ENCODE peak calls at places on chromosomes 7 and 10, in nine cellular contexts. One of them, this sample, is unnamed.

GRCh38 chr10:109126016-109126415 is 797.3 kb downstream of the XPNPEP1 start:
- DNase-seq in HFFc6: no peak
- DNase-seq in GM12864: no peak
- DNase-seq in NB4: no peak
- DNase-seq in GM23338: peak
- DNase-seq in hepatocyte: no peak
- DNase-seq in mesothelial cell of epicardium: no peak
- DNase-seq in IMR-90: no peak
- DNase-seq in AG04449: no peak
- DNase-seq in this sample: no peak

GRCh38 chr10:61804414-61804813 is 97.1 kb upstream of the ARID5B start:
- DNase-seq in HFFc6: peak
- DNase-seq in GM12864: no peak
- DNase-seq in NB4: no peak
- DNase-seq in GM23338: no peak
- DNase-seq in hepatocyte: no peak
- DNase-seq in mesothelial cell of epicardium: no peak
- DNase-seq in IMR-90: peak
- DNase-seq in AG04449: no peak
- DNase-seq in this sample: no peak

GRCh38 chr10:78623577-78624215 is 445.1 kb upstream of the ZMIZ1 start:
- DNase-seq in HFFc6: peak
- DNase-seq in GM12864: no peak
- DNase-seq in NB4: no peak
- DNase-seq in GM23338: no peak
- DNase-seq in hepatocyte: peak
- DNase-seq in mesothelial cell of epicardium: no peak
- DNase-seq in IMR-90: peak
- DNase-seq in AG04449: peak
- DNase-seq in this sample: no peak

GRCh38 chr7:152333134-152333533 is 102.7 kb downstream of the KMT2C start:
- DNase-seq in HFFc6: no peak
- DNase-seq in GM12864: no peak
- DNase-seq in NB4: no peak
- DNase-seq in GM23338: no peak
- DNase-seq in hepatocyte: no peak
- DNase-seq in mesothelial cell of epicardium: no peak
- DNase-seq in IMR-90: no peak
- DNase-seq in AG04449: no peak
- DNase-seq in this sample: no peak

GRCh38 chr7:92698237-92698841 is 108.1 kb upstream of the FAM133B start:
- DNase-seq in HFFc6: peak
- DNase-seq in GM12864: no peak
- DNase-seq in NB4: no peak
- DNase-seq in GM23338: no peak
- DNase-seq in hepatocyte: peak
- DNase-seq in mesothelial cell of epicardium: no peak
- DNase-seq in IMR-90: peak
- DNase-seq in AG04449: peak
- DNase-seq in this sample: no peak

GRCh38 chr7:82521906-82522445 is 78.4 kb upstream of the CACNA2D1 start:
- DNase-seq in HFFc6: no peak
- DNase-seq in GM12864: no peak
- DNase-seq in NB4: no peak
- DNase-seq in GM23338: no peak
- DNase-seq in hepatocyte: no peak
- DNase-seq in mesothelial cell of epicardium: no peak
- DNase-seq in IMR-90: no peak
- DNase-seq in AG04449: no peak
- DNase-seq in this sample: no peak

GRCh38 chr7:18762189-18762588 is 266.6 kb downstream of the HDAC9 start:
- DNase-seq in HFFc6: peak
- DNase-seq in GM12864: no peak
- DNase-seq in NB4: no peak
- DNase-seq in GM23338: no peak
- DNase-seq in hepatocyte: no peak
- DNase-seq in mesothelial cell of epicardium: no peak
- DNase-seq in IMR-90: peak
- DNase-seq in AG04449: no peak
- DNase-seq in this sample: no peak

GRCh38 chr7:43053968-43054367 is 58.5 kb upstream of the HECW1 start:
- DNase-seq in HFFc6: no peak
- DNase-seq in GM12864: no peak
- DNase-seq in NB4: no peak
- DNase-seq in GM23338: no peak
- DNase-seq in hepatocyte: no peak
- DNase-seq in mesothelial cell of epicardium: no peak
- DNase-seq in IMR-90: no peak
- DNase-seq in AG04449: no peak
- DNase-seq in this sample: no peak

GRCh38 chr10:110706690-110707098 is 62.6 kb downstream of the RBM20 start:
- DNase-seq in HFFc6: peak
- DNase-seq in GM12864: no peak
- DNase-seq in NB4: no peak
- DNase-seq in GM23338: peak
- DNase-seq in hepatocyte: no peak
- DNase-seq in mesothelial cell of epicardium: no peak
- DNase-seq in IMR-90: peak
- DNase-seq in AG04449: peak
- DNase-seq in this sample: no peak

GRCh38 chr7:5177060-5177459 is 13.0 kb upstream of the WIPI2 start:
- DNase-seq in HFFc6: peak
- DNase-seq in GM12864: no peak
- DNase-seq in NB4: no peak
- DNase-seq in GM23338: no peak
- DNase-seq in hepatocyte: no peak
- DNase-seq in mesothelial cell of epicardium: no peak
- DNase-seq in IMR-90: peak
- DNase-seq in AG04449: no peak
- DNase-seq in this sample: no peak

GRCh38 chr7:138842111-138842510 is 44.1 kb upstream of the ATP6V0A4 start:
- DNase-seq in HFFc6: peak
- DNase-seq in GM12864: no peak
- DNase-seq in NB4: no peak
- DNase-seq in GM23338: peak
- DNase-seq in hepatocyte: peak
- DNase-seq in mesothelial cell of epicardium: no peak
- DNase-seq in IMR-90: peak
- DNase-seq in AG04449: peak
- DNase-seq in this sample: no peak

GRCh38 chr7:93890041-93890463 is 501 bp downstream of the TFPI2 start:
- DNase-seq in HFFc6: no peak
- DNase-seq in GM12864: no peak
- DNase-seq in NB4: no peak
- DNase-seq in GM23338: peak
- DNase-seq in hepatocyte: peak
- DNase-seq in mesothelial cell of epicardium: no peak
- DNase-seq in IMR-90: peak
- DNase-seq in AG04449: no peak
- DNase-seq in this sample: peak

GRCh38 chr7:105940111-105940510 is 23.0 kb upstream of the CDHR3 start:
- DNase-seq in HFFc6: no peak
- DNase-seq in GM12864: no peak
- DNase-seq in NB4: no peak
- DNase-seq in GM23338: no peak
- DNase-seq in hepatocyte: peak
- DNase-seq in mesothelial cell of epicardium: no peak
- DNase-seq in IMR-90: no peak
- DNase-seq in AG04449: no peak
- DNase-seq in this sample: no peak

GRCh38 chr7:150322833-150323681 is at the start of the genes ACTR3C and LRRC61:
- DNase-seq in HFFc6: no peak
- DNase-seq in GM12864: no peak
- DNase-seq in NB4: peak
- DNase-seq in GM23338: peak
- DNase-seq in hepatocyte: peak
- DNase-seq in mesothelial cell of epicardium: no peak
- DNase-seq in IMR-90: no peak
- DNase-seq in AG04449: no peak
- DNase-seq in this sample: peak
- TF ChIP-seq CTCF in HFFc6: no peak
- TF ChIP-seq CTCF in GM12864: peak
- TF ChIP-seq CTCF in NB4: no peak
- TF ChIP-seq CTCF in GM23338: peak
- TF ChIP-seq CTCF in hepatocyte: no peak
- TF ChIP-seq CTCF in mesothelial cell of epicardium: no peak
- TF ChIP-seq CTCF in IMR-90: no peak
- TF ChIP-seq CTCF in AG04449: no peak
- TF ChIP-seq CTCF in this sample: peak

GRCh38 chr10:67788028-67788886 is 49.7 kb downstream of the DNAJC12 start:
- DNase-seq in HFFc6: no peak
- DNase-seq in GM12864: no peak
- DNase-seq in NB4: peak
- DNase-seq in GM23338: peak
- DNase-seq in hepatocyte: peak
- DNase-seq in mesothelial cell of epicardium: no peak
- DNase-seq in IMR-90: no peak
- DNase-seq in AG04449: no peak
- DNase-seq in this sample: peak
- TF ChIP-seq CTCF in HFFc6: peak
- TF ChIP-seq CTCF in GM12864: peak
- TF ChIP-seq CTCF in NB4: peak
- TF ChIP-seq CTCF in GM23338: peak
- TF ChIP-seq CTCF in hepatocyte: peak
- TF ChIP-seq CTCF in mesothelial cell of epicardium: peak
- TF ChIP-seq CTCF in IMR-90: peak
- TF ChIP-seq CTCF in AG04449: peak
- TF ChIP-seq CTCF in this sample: peak

DNA sequence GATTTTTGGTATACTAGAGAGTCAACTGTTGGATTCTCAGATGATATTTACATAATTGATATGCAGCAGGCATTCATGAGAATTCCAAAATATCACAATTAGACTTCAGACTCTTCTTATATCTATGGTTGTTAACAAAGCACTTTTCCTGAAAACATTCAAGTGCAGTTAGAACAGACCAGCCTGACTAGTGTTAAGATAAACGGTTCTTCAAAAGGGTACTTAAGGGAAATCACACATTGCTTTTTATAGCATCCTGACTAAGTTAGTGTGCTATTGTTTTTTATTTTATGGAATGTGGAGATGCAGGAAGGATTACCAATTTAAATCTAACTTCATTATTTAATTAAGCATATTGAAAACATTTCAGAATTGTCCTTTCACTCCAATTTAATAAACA is 405.1 kb downstream of the PLXDC2 start:
- DNase-seq in HFFc6: no peak
- DNase-seq in GM12864: no peak
- DNase-seq in NB4: no peak
- DNase-seq in GM23338: no peak
- DNase-seq in hepatocyte: no peak
- DNase-seq in mesothelial cell of epicardium: no peak
- DNase-seq in IMR-90: no peak
- DNase-seq in AG04449: no peak
- DNase-seq in this sample: no peak
- TF ChIP-seq CTCF in HFFc6: no peak
- TF ChIP-seq CTCF in GM12864: no peak
- TF ChIP-seq CTCF in NB4: no peak
- TF ChIP-seq CTCF in GM23338: no peak
- TF ChIP-seq CTCF in hepatocyte: no peak
- TF ChIP-seq CTCF in mesothelial cell of epicardium: no peak
- TF ChIP-seq CTCF in IMR-90: no peak
- TF ChIP-seq CTCF in AG04449: no peak
- TF ChIP-seq CTCF in this sample: no peak

GRCh38 chr7:132557489-132558044 is 18.7 kb downstream of the PLXNA4 start:
- DNase-seq in HFFc6: no peak
- DNase-seq in GM12864: no peak
- DNase-seq in NB4: peak
- DNase-seq in GM23338: peak
- DNase-seq in hepatocyte: peak
- DNase-seq in mesothelial cell of epicardium: no peak
- DNase-seq in IMR-90: no peak
- DNase-seq in AG04449: no peak
- DNase-seq in this sample: no peak
- TF ChIP-seq CTCF in HFFc6: peak
- TF ChIP-seq CTCF in GM12864: no peak
- TF ChIP-seq CTCF in NB4: peak
- TF ChIP-seq CTCF in GM23338: peak
- TF ChIP-seq CTCF in hepatocyte: peak
- TF ChIP-seq CTCF in mesothelial cell of epicardium: no peak
- TF ChIP-seq CTCF in IMR-90: no peak
- TF ChIP-seq CTCF in AG04449: no peak
- TF ChIP-seq CTCF in this sample: no peak

DNA sequence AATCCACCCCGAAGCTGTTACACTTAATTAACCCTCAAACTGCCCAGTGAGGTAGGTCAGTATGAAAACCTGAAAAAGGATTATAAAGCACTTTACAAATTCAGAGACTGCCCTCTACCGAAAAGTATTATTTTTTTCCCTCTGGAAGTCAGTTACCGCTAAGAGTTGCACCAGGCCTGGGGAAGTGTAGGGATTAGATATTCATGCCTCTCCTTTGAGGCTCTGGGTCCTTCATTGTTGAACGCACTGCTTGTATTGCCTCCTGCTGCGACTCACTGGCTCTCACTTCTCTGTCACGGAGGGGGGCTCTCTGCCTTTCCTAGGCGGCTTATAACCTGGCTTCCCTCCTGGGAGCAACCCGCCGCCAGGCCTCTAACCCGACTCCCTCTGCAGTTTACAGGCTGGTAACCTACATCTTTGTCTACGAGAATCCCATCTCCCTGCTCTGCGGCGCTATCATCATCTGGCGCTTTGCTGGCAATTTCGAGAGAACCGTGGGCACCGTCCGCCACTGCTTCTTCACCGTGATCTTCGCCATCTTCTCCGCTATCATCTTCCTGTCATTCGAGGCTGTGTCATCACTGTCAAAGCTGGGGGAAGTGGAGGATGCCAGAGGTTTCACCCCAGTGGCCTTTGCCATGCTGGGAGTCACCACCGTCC is 2.7 kb downstream of the RHBDD2 start:
- DNase-seq in HFFc6: no peak
- DNase-seq in GM12864: no peak
- DNase-seq in NB4: no peak
- DNase-seq in GM23338: peak
- DNase-seq in hepatocyte: no peak
- DNase-seq in mesothelial cell of epicardium: no peak
- DNase-seq in IMR-90: no peak
- DNase-seq in AG04449: no peak
- DNase-seq in this sample: no peak
- TF ChIP-seq CTCF in HFFc6: no peak
- TF ChIP-seq CTCF in GM12864: no peak
- TF ChIP-seq CTCF in NB4: no peak
- TF ChIP-seq CTCF in GM23338: no peak
- TF ChIP-seq CTCF in hepatocyte: no peak
- TF ChIP-seq CTCF in mesothelial cell of epicardium: no peak
- TF ChIP-seq CTCF in IMR-90: no peak
- TF ChIP-seq CTCF in AG04449: no peak
- TF ChIP-seq CTCF in this sample: no peak

GRCh38 chr7:14229047-14229446 is 239.6 kb upstream of the ETV1 start:
- DNase-seq in HFFc6: no peak
- DNase-seq in GM12864: no peak
- DNase-seq in NB4: no peak
- DNase-seq in GM23338: no peak
- DNase-seq in hepatocyte: no peak
- DNase-seq in mesothelial cell of epicardium: no peak
- DNase-seq in IMR-90: peak
- DNase-seq in AG04449: no peak
- DNase-seq in this sample: no peak
- TF ChIP-seq CTCF in HFFc6: no peak
- TF ChIP-seq CTCF in GM12864: no peak
- TF ChIP-seq CTCF in NB4: no peak
- TF ChIP-seq CTCF in GM23338: no peak
- TF ChIP-seq CTCF in hepatocyte: no peak
- TF ChIP-seq CTCF in mesothelial cell of epicardium: no peak
- TF ChIP-seq CTCF in IMR-90: no peak
- TF ChIP-seq CTCF in AG04449: no peak
- TF ChIP-seq CTCF in this sample: no peak